ENCODE peak calls at places on chromosomes 2 and 18, in six cellular contexts. Q is stimulated activated naive B cell treated with anti-CD40 and anti-IgM and Interleukin-4, amounts not matched to agents 10 μg/mL and 1 μg/mL and 100 μg/mL, for 72 hours; A is PC-3; F is GF-D8; R is M059J; L is hippocampal formation. N is an unnamed sample.

GRCh38 chr2:71256421-71256820 is 29.5 kb upstream of the PAIP2B start:
- DNase-seq in A (no peak), L (peak), F (no peak), Q (no peak), R (no peak), N (peak)

GRCh38 chr2:207828361-207829057 is 58.8 kb upstream of the FZD5 start:
- DNase-seq in F (no peak), A (peak), Q (no peak), R (peak), L (no peak), N (no peak)

GRCh38 chr2:237692601-237693079 is 65.3 kb downstream of the LRRFIP1 start:
- DNase-seq in L (no peak), R (peak), Q (no peak), F (no peak), A (peak), N (no peak)

GRCh38 chr2:173797586-173798263 is 167.4 kb downstream of the SP3 start:
- DNase-seq in Q (no peak), F (no peak), R (no peak), A (no peak), L (no peak), N (no peak)

GRCh38 chr18:42412896-42413295 is 457.9 kb downstream of the PIK3C3 start:
- DNase-seq in F (no peak), L (no peak), Q (no peak), A (peak), R (peak), N (no peak)

GRCh38 chr2:29033172-29033571 is 41.2 kb downstream of the PCARE start:
- DNase-seq in R (peak), A (peak), Q (no peak), F (no peak), L (no peak), N (no peak)

GRCh38 chr2:10889741-10890215 is 22.0 kb upstream of the KCNF1 start:
- DNase-seq in A (no peak), L (no peak), F (no peak), Q (no peak), R (no peak), N (no peak)

GRCh38 chr18:8468911-8469310 is 140.3 kb upstream of the RAB12 start:
- DNase-seq in A (no peak), R (peak), Q (no peak), F (no peak), L (no peak), N (no peak)

GRCh38 chr2:127770973-127771735 is 39.8 kb downstream of the WDR33 start:
- DNase-seq in A (peak), R (peak), L (no peak), F (no peak), Q (no peak), N (no peak)

GRCh38 chr2:102142829-102143449 is 393 bp downstream of the IL1R1 start:
- DNase-seq in A (no peak), L (no peak), F (no peak), Q (no peak), R (no peak), N (no peak)

GRCh38 chr2:12289105-12289802 is 427.5 kb upstream of the TRIB2 start:
- DNase-seq in R (no peak), Q (no peak), A (no peak), L (no peak), F (no peak), N (no peak)

GRCh38 chr18:58525517-58525916 is 103.4 kb downstream of the ALPK2 start:
- DNase-seq in L (no peak), Q (peak), R (peak), F (no peak), A (no peak), N (no peak)

GRCh38 chr2:20339012-20339411 is 11.6 kb downstream of the PUM2 start:
- DNase-seq in F (no peak), A (no peak), Q (no peak), R (no peak), L (no peak), N (no peak)

GRCh38 chr2:51013870-51014526 is 17.9 kb downstream of the NRXN1 start:
- DNase-seq in Q (no peak), R (no peak), L (no peak), F (no peak), A (no peak), N (no peak)

GRCh38 chr2:70321377-70321776 is 19.5 kb upstream of the FAM136A start:
- DNase-seq in Q (no peak), F (no peak), L (no peak), R (no peak), A (no peak), N (no peak)

GRCh38 chr2:42795871-42796301 is 3.5 kb upstream of the HAAO start:
- DNase-seq in Q (no peak), L (no peak), A (no peak), F (no peak), R (no peak), N (no peak)

GRCh38 chr18:54749291-54749690 is 79.0 kb upstream of the RAB27B start:
- DNase-seq in F (no peak), L (no peak), Q (no peak), R (no peak), A (no peak), N (no peak)

GRCh38 chr2:28343971-28344715 is 48.5 kb upstream of the FOSL2 start:
- DNase-seq in L (no peak), F (no peak), Q (no peak), R (no peak), A (no peak), N (no peak)

GRCh38 chr18:23650963-23651927 is 11.5 kb downstream of the ANKRD29 start:
- DNase-seq in A (peak), F (no peak), L (no peak), Q (no peak), R (peak), N (no peak)

GRCh38 chr18:48569139-48569914 is 30.5 kb downstream of the CTIF start:
- DNase-seq in F (no peak), A (no peak), Q (no peak), R (no peak), L (no peak), N (no peak)

GRCh38 chr2:105287692-105288091 is 41.8 kb downstream of the TGFBRAP1 start:
- DNase-seq in R (peak), L (no peak), F (peak), Q (no peak), A (peak), N (no peak)

GRCh38 chr2:12303181-12304030 is 413.3 kb upstream of the TRIB2 start:
- DNase-seq in L (no peak), F (no peak), Q (no peak), R (peak), A (peak), N (no peak)

GRCh38 chr18:77321823-77322805 is 72.5 kb downstream of the GALR1 start:
- DNase-seq in A (no peak), F (no peak), Q (no peak), R (no peak), L (no peak), N (no peak)

GRCh38 chr2:234980476-234981187 is 28.8 kb downstream of the SH3BP4 start:
- DNase-seq in A (peak), Q (no peak), F (no peak), R (peak), L (no peak), N (no peak)

GRCh38 chr2:111072220-111072871 is 48.4 kb upstream of the BCL2L11 start:
- DNase-seq in Q (no peak), L (no peak), A (peak), R (peak), F (no peak), N (no peak)

GRCh38 chr2:164015328-164016123 is 279.7 kb upstream of the FIGN start:
- DNase-seq in Q (peak), F (no peak), L (no peak), A (no peak), R (peak), N (no peak)

GRCh38 chr18:12087483-12087960 is 6.1 kb upstream of the ANKRD62 start:
- DNase-seq in R (no peak), A (no peak), L (no peak), F (no peak), Q (no peak), N (no peak)

GRCh38 chr2:8119782-8120551 is 561.9 kb upstream of the ID2 start:
- DNase-seq in A (peak), F (no peak), R (peak), L (no peak), Q (no peak), N (no peak)

GRCh38 chr2:121790276-121790956 is 35.0 kb downstream of the TSN start:
- DNase-seq in A (peak), Q (no peak), F (no peak), R (peak), L (no peak), N (no peak)